ENCODE peak calls at places on chromosome 21, in five cellular contexts. I is occipital lobe, V is transverse colon, P is posterior cingulate gyrus, X is cardiac septum. E is an unnamed sample.

GRCh38 chr21:31334648-31335121 is 9.4 kb downstream of the TIAM1 start:
- DNase-seq in X (no peak), V (no peak), I (no peak), P (no peak), E (no peak)

GRCh38 chr21:22795644-22796043 is 1797.4 kb downstream of the NCAM2 start:
- DNase-seq in I (no peak), V (no peak), P (no peak), X (no peak), E (no peak)

GRCh38 chr21:35422011-35422410 is 372.9 kb upstream of the RUNX1 start:
- DNase-seq in V (no peak), P (no peak), X (no peak), I (no peak), E (no peak)

GRCh38 chr21:17613242-17613676 is 558 bp upstream of the BTG3 start:
- DNase-seq in I (no peak), X (no peak), V (peak; percentile 34), P (peak; percentile 23), E (no peak)

GRCh38 chr21:35896060-35896459 is 164.3 kb downstream of the SETD4 start:
- DNase-seq in X (no peak), P (no peak), I (no peak), V (no peak), E (peak; percentile 21)

GRCh38 chr21:29371464-29371863 is 72.7 kb downstream of the BACH1 start:
- DNase-seq in P (no peak), I (no peak), V (no peak), X (no peak), E (no peak)

GRCh38 chr21:28580585-28580984 is 412.1 kb downstream of the LTN1 start:
- DNase-seq in X (no peak), I (no peak), V (no peak), P (no peak), E (no peak)

GRCh38 chr21:44521928-44522752 is 17.9 kb downstream of the KRTAP10-1 start:
- DNase-seq in V (peak; percentile 2), I (no peak), X (peak; percentile 53), P (peak; percentile 6), E (no peak)

GRCh38 chr21:29938968-29939858 is 583 bp downstream of the GRIK1 start:
- DNase-seq in V (no peak), I (peak; percentile 31), P (peak; percentile 26), X (no peak), E (no peak)

E was measured in GM12878.